ENCODE peak calls at places on chromosomes 11 and 22, in six cellular contexts. X is activated effector memory CD4-positive, alpha-beta T cell treated with anti-CD3 and anti-CD28 coated beads, Interleukin-2, amount 50 U/mL, for 16 hours; D is lung microvascular endothelial cell; F is AML-193; B is H4; Y is hypothalamus. P is an unnamed sample.

GRCh38 chr22:25102722-25103121 is 96.9 kb upstream of the CRYBB3 start:
- DNase-seq in B (no peak), D (no peak), X (no peak), F (no peak), Y (no peak), P (no peak)

GRCh38 chr22:44391481-44392445 is 79.0 kb upstream of the SHISAL1 start:
- DNase-seq in D (no peak), B (no peak), Y (no peak), X (peak), F (no peak), P (no peak)

GRCh38 chr22:50486561-50487289 is at the start of gene MIOX:
- DNase-seq in X (no peak), D (no peak), B (no peak), Y (no peak), F (no peak), P (no peak)

GRCh38 chr22:37659066-37659896 is 758 bp downstream of the PDXP start:
- DNase-seq in B (no peak), Y (no peak), D (no peak), F (no peak), X (peak), P (peak)

GRCh38 chr22:44068422-44069191 is 44.5 kb downstream of the PARVB start:
- DNase-seq in Y (no peak), D (peak), B (no peak), F (peak), X (no peak), P (no peak)

GRCh38 chr11:112655386-112655785 is 305.8 kb upstream of the NCAM1 start:
- DNase-seq in D (peak), Y (no peak), F (no peak), X (no peak), B (peak), P (peak)

GRCh38 chr11:17643506-17644405 is 75.6 kb upstream of the MYOD1 start:
- DNase-seq in F (no peak), B (no peak), X (no peak), Y (no peak), D (no peak), P (no peak)

GRCh38 chr11:73053964-73054363 is 88.2 kb downstream of the FCHSD2 start:
- DNase-seq in D (no peak), B (no peak), Y (no peak), F (no peak), X (no peak), P (no peak)

GRCh38 chr11:122796128-122796717 is 42.1 kb upstream of the CRTAM start:
- DNase-seq in B (peak), Y (no peak), X (peak), D (peak), F (peak), P (peak)

GRCh38 chr11:128685383-128686044 is 8.4 kb upstream of the FLI1 start:
- DNase-seq in F (no peak), X (no peak), D (no peak), Y (no peak), B (no peak), P (no peak)

GRCh38 chr11:114272311-114272710 is 23.9 kb upstream of the NNMT start:
- DNase-seq in D (no peak), B (no peak), Y (no peak), F (no peak), X (no peak), P (no peak)

GRCh38 chr22:50683994-50684371 is 11.4 kb downstream of the SHANK3 start:
- DNase-seq in D (peak), Y (no peak), X (no peak), F (no peak), B (peak), P (no peak)

GRCh38 chr22:36536717-36537116 is 7.8 kb upstream of the EIF3D start:
- DNase-seq in B (no peak), F (no peak), D (no peak), X (no peak), Y (no peak), P (no peak)

GRCh38 chr11:43992834-43993637 is 50.6 kb downstream of the C11orf96 start:
- DNase-seq in Y (no peak), B (no peak), F (no peak), X (no peak), D (peak), P (no peak)

GRCh38 chr11:74322667-74323066 is 11.2 kb upstream of the P4HA3 start:
- DNase-seq in D (peak), Y (no peak), B (no peak), X (no peak), F (no peak), P (no peak)

GRCh38 chr11:122863704-122864326 is 18.7 kb upstream of the JHY start:
- DNase-seq in Y (no peak), F (peak), D (peak), B (peak), X (peak), P (no peak)

GRCh38 chr11:36033082-36033751 is 89.4 kb downstream of the LDLRAD3 start:
- DNase-seq in B (no peak), X (no peak), Y (no peak), D (no peak), F (no peak), P (no peak)

GRCh38 chr22:24408630-24409029 is 18.8 kb upstream of the ADORA2A start:
- DNase-seq in B (no peak), Y (no peak), D (peak), X (no peak), F (no peak), P (no peak)

GRCh38 chr11:94504689-94505293 is 7.5 kb upstream of the C11orf97 start:
- DNase-seq in D (peak), F (peak), B (peak), X (no peak), Y (no peak), P (no peak)

GRCh38 chr11:72584293-72584921 is 89.8 kb downstream of the PDE2A start:
- DNase-seq in B (no peak), X (peak), F (no peak), Y (no peak), D (peak), P (no peak)

GRCh38 chr11:73141309-73142127 is 600 bp downstream of the FCHSD2 start:
- DNase-seq in Y (peak), X (peak), B (peak), D (peak), F (peak), P (no peak)

GRCh38 chr11:14107071-14107470 is 144.5 kb downstream of the SPON1 start:
- DNase-seq in D (no peak), F (no peak), Y (no peak), B (no peak), X (no peak), P (no peak)

GRCh38 chr22:24059121-24059520 is 48.0 kb downstream of the CABIN1 start:
- DNase-seq in F (no peak), B (no peak), D (peak), X (no peak), Y (no peak), P (no peak)

GRCh38 chr11:125341676-125342075 is 154.4 kb downstream of the FEZ1 start:
- DNase-seq in F (no peak), D (no peak), Y (no peak), B (no peak), X (peak), P (no peak)

GRCh38 chr22:26775394-26775793 is 118.0 kb downstream of the MIAT start:
- DNase-seq in Y (no peak), D (no peak), B (no peak), X (no peak), F (no peak), P (no peak)

GRCh38 chr11:75320643-75321042 is 30.8 kb downstream of the ARRB1 start:
- DNase-seq in X (no peak), Y (no peak), D (no peak), B (no peak), F (no peak), P (no peak)

GRCh38 chr11:131724436-131724995 is 354.1 kb downstream of the NTM start:
- DNase-seq in X (no peak), B (no peak), D (no peak), F (no peak), Y (no peak), P (no peak)

GRCh38 chr11:12275818-12276217 is 101.6 kb upstream of the PARVA start:
- DNase-seq in D (no peak), F (no peak), Y (no peak), X (peak), B (no peak), P (no peak)

GRCh38 chr11:14449302-14449714 is 50.3 kb downstream of the COPB1 start:
- DNase-seq in D (no peak), Y (no peak), F (no peak), X (no peak), B (no peak), P (no peak)

GRCh38 chr22:35739076-35739475 is 21.4 kb downstream of the APOL5 start:
- DNase-seq in X (no peak), B (no peak), D (no peak), F (no peak), Y (no peak), P (no peak)

GRCh38 chr11:119093951-119094815 is 7.5 kb downstream of the DPAGT1 start:
- DNase-seq in F (no peak), D (peak), X (peak), B (no peak), Y (no peak), P (peak)

GRCh38 chr11:93063101-93063500 is 93.7 kb downstream of the MTNR1B start:
- DNase-seq in F (no peak), B (peak), Y (no peak), D (no peak), X (no peak), P (no peak)

GRCh38 chr11:93921695-93922468 is 71.5 kb upstream of the VSTM5 start:
- DNase-seq in B (peak), F (peak), X (no peak), D (peak), Y (no peak), P (no peak)

GRCh38 chr11:109680127-109680526 is 258.1 kb downstream of the C11orf87 start:
- DNase-seq in F (no peak), Y (no peak), X (no peak), B (no peak), D (no peak), P (no peak)

GRCh38 chr22:25566812-25567211 is 2.3 kb downstream of the GRK3 start:
- DNase-seq in F (peak), D (no peak), B (no peak), Y (no peak), X (no peak), P (no peak)

GRCh38 chr22:17501679-17502285 is 61.5 kb upstream of the SLC25A18 start:
- DNase-seq in D (peak), B (peak), X (no peak), Y (no peak), F (peak), P (no peak)

GRCh38 chr11:126523441-126523840 is 168.0 kb downstream of the ST3GAL4 start:
- DNase-seq in X (peak), B (no peak), D (no peak), Y (no peak), F (no peak), P (no peak)

GRCh38 chr22:28742562-28742962 is 723 bp downstream of the HSCB start:
- DNase-seq in X (no peak), Y (no peak), F (no peak), B (no peak), D (no peak), P (no peak)

GRCh38 chr11:14119357-14119756 is 156.8 kb downstream of the SPON1 start:
- DNase-seq in X (no peak), F (no peak), B (no peak), D (peak), Y (no peak), P (no peak)

GRCh38 chr22:36737776-36738175 is 34.2 kb upstream of the CACNG2 start:
- DNase-seq in D (no peak), Y (no peak), B (no peak), X (no peak), F (no peak), P (no peak)

P was measured in caudate nucleus.